ENCODE peak calls at places on chromosomes 7 and 10, in eight cellular contexts. P, Q, T, N, O, M, B and S are unnamed samples.

GRCh38 chr10:114102253-114102652 is 58.6 kb downstream of the ADRB1 start:
- DNase-seq in P (no peak), Q (no peak), T (no peak), N (no peak), O (no peak), M (no peak), B (no peak), S (no peak)

GRCh38 chr10:113471241-113471996 is 81.4 kb upstream of the HABP2 start:
- DNase-seq in P (no peak), Q (no peak), T (no peak), N (no peak), O (no peak), M (no peak), B (no peak), S (no peak)

GRCh38 chr10:43259981-43260761 is 6.7 kb downstream of the RASGEF1A start:
- DNase-seq in P (no peak), Q (no peak), T (peak), N (no peak), O (peak), M (no peak), B (peak), S (no peak)

GRCh38 chr10:35575640-35576039 is 29.5 kb upstream of the GJD4 start:
- DNase-seq in P (no peak), Q (no peak), T (no peak), N (no peak), O (no peak), M (no peak), B (no peak), S (no peak)

GRCh38 chr7:27677912-27678612 is 15.4 kb upstream of the HIBADH start:
- DNase-seq in P (no peak), Q (no peak), T (no peak), N (no peak), O (no peak), M (peak), B (peak), S (no peak)

GRCh38 chr10:113329121-113329596 is 223.7 kb upstream of the HABP2 start:
- DNase-seq in P (no peak), Q (no peak), T (peak), N (no peak), O (no peak), M (peak), B (peak), S (no peak)

GRCh38 chr7:139784643-139785042 is 6.8 kb upstream of the HIPK2 start:
- DNase-seq in P (no peak), Q (no peak), T (no peak), N (no peak), O (no peak), M (no peak), B (no peak), S (no peak)

GRCh38 chr10:124290095-124290795 is 128.5 kb downstream of the OAT start:
- DNase-seq in P (no peak), Q (no peak), T (no peak), N (no peak), O (peak), M (peak), B (peak), S (no peak)

GRCh38 chr10:97683556-97684357 is 3.3 kb downstream of the AVPI1 start:
- DNase-seq in P (no peak), Q (peak), T (peak), N (peak), O (no peak), M (peak), B (peak), S (no peak)

GRCh38 chr10:5396545-5396944 is 8.1 kb downstream of the TUBAL3 start:
- DNase-seq in P (no peak), Q (no peak), T (no peak), N (no peak), O (no peak), M (no peak), B (no peak), S (no peak)

GRCh38 chr10:78899098-78899754 is 169.5 kb upstream of the ZMIZ1 start:
- DNase-seq in P (no peak), Q (no peak), T (no peak), N (no peak), O (no peak), M (no peak), B (no peak), S (peak)

GRCh38 chr7:153022796-153023592 is 263.4 kb downstream of the ACTR3B start:
- DNase-seq in P (no peak), Q (no peak), T (no peak), N (no peak), O (no peak), M (no peak), B (no peak), S (no peak)

GRCh38 chr7:44145419-44145968 is 4.4 kb upstream of the MYL7 start:
- DNase-seq in P (peak), Q (no peak), T (no peak), N (no peak), O (no peak), M (peak), B (no peak), S (no peak)

GRCh38 chr7:44290250-44290616 is 35.2 kb downstream of the CAMK2B start:
- DNase-seq in P (no peak), Q (no peak), T (peak), N (peak), O (peak), M (no peak), B (no peak), S (no peak)

GRCh38 chr7:36313607-36314006 is 76.1 kb upstream of the ANLN start:
- DNase-seq in P (no peak), Q (no peak), T (no peak), N (no peak), O (no peak), M (no peak), B (no peak), S (no peak)

GRCh38 chr10:26911811-26912461 is 51.2 kb upstream of the ABI1 start:
- DNase-seq in P (no peak), Q (peak), T (no peak), N (no peak), O (no peak), M (no peak), B (no peak), S (no peak)

GRCh38 chr10:6313107-6313895 is 110.6 kb downstream of the PFKFB3 start:
- DNase-seq in P (no peak), Q (peak), T (no peak), N (no peak), O (no peak), M (no peak), B (no peak), S (no peak)

GRCh38 chr7:102012941-102013461 is 195.6 kb downstream of the CUX1 start:
- DNase-seq in P (no peak), Q (no peak), T (no peak), N (no peak), O (no peak), M (peak), B (peak), S (no peak)

GRCh38 chr7:95246935-95247370 is 77.4 kb downstream of the PON1 start:
- DNase-seq in P (peak), Q (peak), T (peak), N (peak), O (no peak), M (peak), B (peak), S (peak)

GRCh38 chr7:90455163-90456030 is 14.0 kb upstream of the PTTG1IP2 start:
- DNase-seq in P (no peak), Q (peak), T (no peak), N (no peak), O (no peak), M (peak), B (peak), S (no peak)

GRCh38 chr10:88545359-88545758 is 37.8 kb downstream of the RNLS start:
- DNase-seq in P (no peak), Q (no peak), T (no peak), N (no peak), O (no peak), M (no peak), B (no peak), S (no peak)

GRCh38 chr7:117828831-117829230 is 44.4 kb downstream of the CTTNBP2 start:
- DNase-seq in P (no peak), Q (no peak), T (no peak), N (no peak), O (no peak), M (no peak), B (no peak), S (no peak)

GRCh38 chr7:81618400-81619014 is 151.3 kb downstream of the HGF start:
- DNase-seq in P (no peak), Q (no peak), T (peak), N (no peak), O (no peak), M (peak), B (peak), S (no peak)

GRCh38 chr10:125137601-125138438 is 22.5 kb downstream of the CTBP2 start:
- DNase-seq in P (no peak), Q (no peak), T (peak), N (peak), O (no peak), M (no peak), B (no peak), S (no peak)

GRCh38 chr7:104156842-104157277 is 51.0 kb downstream of the ORC5 start:
- DNase-seq in P (no peak), Q (peak), T (no peak), N (no peak), O (no peak), M (no peak), B (peak), S (no peak)
- TF ChIP-seq CTCF in P (no peak), Q (peak), T (peak), N (peak), O (peak), M (peak), B (peak), S (no peak)

GRCh38 chr10:119326167-119326566 is 118.8 kb downstream of the GRK5 start:
- DNase-seq in P (no peak), Q (no peak), T (no peak), N (no peak), O (no peak), M (no peak), B (no peak), S (no peak)

GRCh38 chr10:119328222-119328621 is 120.9 kb downstream of the GRK5 start:
- DNase-seq in P (no peak), Q (no peak), T (no peak), N (no peak), O (no peak), M (no peak), B (no peak), S (no peak)

GRCh38 chr10:119330342-119330741 is 123.0 kb downstream of the GRK5 start:
- DNase-seq in P (no peak), Q (no peak), T (no peak), N (no peak), O (no peak), M (no peak), B (no peak), S (no peak)

GRCh38 chr10:119325131-119325530 is 117.8 kb downstream of the GRK5 start:
- DNase-seq in P (no peak), Q (no peak), T (no peak), N (no peak), O (no peak), M (no peak), B (no peak), S (no peak)

DNA sequence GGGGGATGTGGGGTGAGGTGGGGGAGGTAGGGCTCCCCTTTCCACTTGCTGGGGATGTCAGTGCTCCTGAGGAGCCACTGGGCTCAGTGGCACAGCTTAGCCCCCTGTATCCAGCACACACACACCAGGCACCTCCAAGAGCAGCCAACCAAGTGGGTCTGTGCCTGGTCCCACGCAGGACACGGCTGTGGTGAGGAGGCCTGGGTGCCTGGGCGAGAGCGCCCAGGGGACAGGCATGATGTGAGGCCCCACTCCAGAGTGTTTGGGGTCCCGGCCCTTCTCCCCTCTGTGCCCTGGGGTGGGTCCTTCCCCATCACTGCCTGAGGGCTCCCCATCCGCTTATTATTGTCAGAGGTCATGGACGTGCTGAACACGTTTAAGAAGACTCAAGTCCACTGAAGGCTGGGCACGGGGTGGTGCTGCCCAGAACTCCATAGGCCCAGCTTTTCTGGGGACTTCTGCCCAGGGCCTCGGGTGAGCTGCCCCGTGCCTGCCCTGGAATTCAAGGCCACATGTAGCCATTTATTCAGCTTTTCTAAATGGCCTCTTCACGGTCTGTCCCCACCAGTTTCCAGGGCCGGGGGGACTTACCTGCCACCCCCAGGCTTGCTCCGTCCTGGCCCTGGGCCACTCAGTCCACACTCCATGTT is 119.8 kb downstream of the GRK5 start:
- DNase-seq in P (no peak), Q (no peak), T (no peak), N (no peak), O (no peak), M (no peak), B (no peak), S (no peak)
- H3K4me3 ChIP-seq in P (no peak), Q (no peak), T (no peak), N (no peak), O (no peak), M (no peak), B (no peak), S (no peak)

DNA sequence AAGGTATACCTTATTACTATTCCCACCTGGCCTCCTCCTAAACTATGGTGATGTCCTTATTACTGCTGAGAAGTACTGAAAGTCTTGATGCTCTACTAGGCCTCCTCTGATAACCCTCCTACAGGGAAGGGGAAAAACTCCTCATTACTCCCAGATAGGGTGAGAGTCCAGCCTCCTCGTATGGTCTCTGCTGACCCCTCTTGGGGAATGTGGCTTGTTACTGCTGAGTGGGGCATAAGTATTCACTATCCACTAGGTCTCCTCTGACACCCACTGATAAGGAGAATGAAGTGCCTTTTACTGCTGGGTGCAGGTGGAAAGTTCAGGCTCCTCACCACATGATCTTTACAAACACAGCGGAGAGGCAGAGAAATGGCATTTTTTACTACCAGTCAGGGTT is 222.9 kb downstream of the CHRM2 start:
- DNase-seq in P (no peak), Q (no peak), T (peak), N (no peak), O (no peak), M (peak), B (peak), S (no peak)
- TF ChIP-seq CTCF in P (no peak), Q (no peak), T (peak), N (no peak), O (peak), M (no peak), B (peak), S (no peak)

DNA sequence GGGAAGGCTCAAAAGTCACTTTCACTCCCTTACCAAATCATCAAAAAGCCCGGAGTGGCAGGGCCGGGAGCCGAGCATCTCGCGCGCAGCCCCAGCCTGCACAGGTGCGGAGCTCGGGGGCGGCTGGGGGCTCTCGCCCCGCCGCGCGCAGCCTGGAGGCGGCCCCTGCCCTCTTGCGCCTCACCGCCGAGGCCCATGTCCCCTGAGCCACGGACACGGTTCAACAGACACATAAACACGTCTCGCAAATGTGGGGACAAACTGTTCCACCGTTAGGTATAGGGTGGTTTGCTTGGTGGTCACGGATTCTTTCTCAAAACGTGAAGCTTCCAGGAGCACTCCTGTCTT is 701 bp downstream of the GSAP start:
- DNase-seq in P (no peak), Q (no peak), T (no peak), N (peak), O (no peak), M (no peak), B (no peak), S (no peak)
- H3K4me3 ChIP-seq in P (peak), Q (peak), T (peak), N (peak), O (peak), M (peak), B (peak), S (peak)

GRCh38 chr7:158885624-158886023 is 29.3 kb downstream of the DYNC2I1 start:
- DNase-seq in P (no peak), Q (peak), T (no peak), N (no peak), O (no peak), M (no peak), B (peak), S (no peak)
- TF ChIP-seq CTCF in P (peak), Q (peak), T (peak), N (no peak), O (peak), M (peak), B (peak), S (no peak)

DNA sequence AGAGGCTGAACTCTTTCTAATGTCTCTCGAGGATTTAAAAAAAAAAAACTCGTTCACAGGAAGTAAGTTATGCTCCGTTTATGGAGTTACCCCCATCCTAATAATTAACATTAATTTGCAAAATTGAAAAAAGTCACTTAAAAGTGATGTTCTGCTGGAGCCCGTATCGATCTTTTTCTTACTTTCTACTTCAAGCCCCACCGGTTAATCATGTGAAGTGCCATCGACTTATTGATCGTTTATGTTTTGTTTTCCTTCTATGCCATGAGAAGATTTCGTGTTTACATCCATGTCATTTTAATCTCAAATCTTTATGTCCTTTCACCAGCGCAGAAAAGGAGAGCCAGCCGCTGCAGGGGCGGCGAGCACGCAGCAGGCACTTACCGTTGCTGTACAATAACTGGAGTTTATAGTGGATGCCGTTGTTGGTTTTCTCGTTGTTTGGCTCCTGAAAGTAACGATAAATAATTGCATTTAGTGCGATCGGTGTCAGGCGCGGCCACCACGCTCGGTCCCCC is 1.5 kb downstream of the EBF3 start:
- DNase-seq in P (no peak), Q (no peak), T (no peak), N (no peak), O (no peak), M (no peak), B (no peak), S (no peak)
- H3K4me3 ChIP-seq in P (peak), Q (no peak), T (peak), N (peak), O (peak), M (peak), B (peak), S (no peak)